ENCODE peak calls at places on chromosomes 7 and 10, in nine cellular contexts. One of them, this sample, is unnamed.

GRCh38 chr7:3867847-3868246 is 566.8 kb downstream of the SDK1 start:
- DNase-seq in keratinocyte: no peak
- DNase-seq in pancreas: no peak
- DNase-seq in activated naive CD8-positive, alpha-beta T cell treated with anti-CD3 and anti-CD28 coated beads, Interleukin-2, amount 50 U/mL, for 24 hours: no peak
- DNase-seq in progenitor cell of endocrine pancreas: no peak
- DNase-seq in ELF-1: no peak
- DNase-seq in MM.1S: no peak
- DNase-seq in A549: no peak
- DNase-seq in GM12865: no peak
- DNase-seq in this sample: no peak

GRCh38 chr7:129098409-129099084 is 43.6 kb upstream of the TNPO3 start:
- DNase-seq in keratinocyte: no peak
- DNase-seq in A549: no peak
- DNase-seq in progenitor cell of endocrine pancreas: no peak
- DNase-seq in activated naive CD8-positive, alpha-beta T cell treated with anti-CD3 and anti-CD28 coated beads, Interleukin-2, amount 50 U/mL, for 24 hours: no peak
- DNase-seq in pancreas: no peak
- DNase-seq in ELF-1: no peak
- DNase-seq in GM12865: no peak
- DNase-seq in MM.1S: peak; percentile 5
- DNase-seq in this sample: no peak

GRCh38 chr10:52665821-52666220 is 106.8 kb downstream of the MBL2 start:
- DNase-seq in GM12865: no peak
- DNase-seq in MM.1S: no peak
- DNase-seq in A549: no peak
- DNase-seq in ELF-1: no peak
- DNase-seq in activated naive CD8-positive, alpha-beta T cell treated with anti-CD3 and anti-CD28 coated beads, Interleukin-2, amount 50 U/mL, for 24 hours: no peak
- DNase-seq in keratinocyte: no peak
- DNase-seq in pancreas: no peak
- DNase-seq in progenitor cell of endocrine pancreas: no peak
- DNase-seq in this sample: no peak

GRCh38 chr7:132939495-132939894 is 142.4 kb downstream of the CHCHD3 start:
- DNase-seq in ELF-1: no peak
- DNase-seq in A549: no peak
- DNase-seq in MM.1S: no peak
- DNase-seq in keratinocyte: no peak
- DNase-seq in GM12865: no peak
- DNase-seq in pancreas: no peak
- DNase-seq in progenitor cell of endocrine pancreas: no peak
- DNase-seq in activated naive CD8-positive, alpha-beta T cell treated with anti-CD3 and anti-CD28 coated beads, Interleukin-2, amount 50 U/mL, for 24 hours: no peak
- DNase-seq in this sample: no peak

GRCh38 chr7:34087892-34088891 is 182.9 kb downstream of the BMPER start:
- DNase-seq in activated naive CD8-positive, alpha-beta T cell treated with anti-CD3 and anti-CD28 coated beads, Interleukin-2, amount 50 U/mL, for 24 hours: peak; percentile 2
- DNase-seq in A549: peak; percentile 62
- DNase-seq in keratinocyte: no peak
- DNase-seq in MM.1S: peak; percentile 21
- DNase-seq in GM12865: peak; percentile 5
- DNase-seq in progenitor cell of endocrine pancreas: peak; percentile 14
- DNase-seq in ELF-1: peak; percentile 73
- DNase-seq in pancreas: no peak
- DNase-seq in this sample: no peak

GRCh38 chr7:110522061-110522750 is 568.7 kb upstream of the LRRN3 start:
- DNase-seq in activated naive CD8-positive, alpha-beta T cell treated with anti-CD3 and anti-CD28 coated beads, Interleukin-2, amount 50 U/mL, for 24 hours: no peak
- DNase-seq in keratinocyte: no peak
- DNase-seq in progenitor cell of endocrine pancreas: no peak
- DNase-seq in A549: peak; percentile 73
- DNase-seq in ELF-1: no peak
- DNase-seq in pancreas: no peak
- DNase-seq in MM.1S: no peak
- DNase-seq in GM12865: no peak
- DNase-seq in this sample: peak; percentile 37

GRCh38 chr7:111180273-111180814 is 89.4 kb downstream of the LRRN3 start:
- DNase-seq in activated naive CD8-positive, alpha-beta T cell treated with anti-CD3 and anti-CD28 coated beads, Interleukin-2, amount 50 U/mL, for 24 hours: no peak
- DNase-seq in MM.1S: no peak
- DNase-seq in keratinocyte: no peak
- DNase-seq in A549: no peak
- DNase-seq in pancreas: no peak
- DNase-seq in GM12865: no peak
- DNase-seq in progenitor cell of endocrine pancreas: no peak
- DNase-seq in ELF-1: no peak
- DNase-seq in this sample: no peak

GRCh38 chr10:102744374-102745051 is 765 bp downstream of the WBP1L start:
- DNase-seq in MM.1S: peak; percentile 29
- DNase-seq in pancreas: no peak
- DNase-seq in GM12865: peak; percentile 51
- DNase-seq in A549: no peak
- DNase-seq in keratinocyte: no peak
- DNase-seq in progenitor cell of endocrine pancreas: no peak
- DNase-seq in ELF-1: peak; percentile 18
- DNase-seq in activated naive CD8-positive, alpha-beta T cell treated with anti-CD3 and anti-CD28 coated beads, Interleukin-2, amount 50 U/mL, for 24 hours: no peak
- DNase-seq in this sample: peak; percentile 28

GRCh38 chr10:12180221-12180974 is 15.3 kb downstream of the NUDT5 start:
- DNase-seq in activated naive CD8-positive, alpha-beta T cell treated with anti-CD3 and anti-CD28 coated beads, Interleukin-2, amount 50 U/mL, for 24 hours: no peak
- DNase-seq in GM12865: no peak
- DNase-seq in progenitor cell of endocrine pancreas: no peak
- DNase-seq in MM.1S: no peak
- DNase-seq in pancreas: no peak
- DNase-seq in ELF-1: peak; percentile 89
- DNase-seq in A549: no peak
- DNase-seq in keratinocyte: no peak
- DNase-seq in this sample: peak; percentile 66

GRCh38 chr7:23811540-23811939 is 101.5 kb downstream of the STK31 start:
- DNase-seq in ELF-1: no peak
- DNase-seq in MM.1S: peak; percentile 9
- DNase-seq in A549: peak; percentile 17
- DNase-seq in pancreas: no peak
- DNase-seq in keratinocyte: no peak
- DNase-seq in progenitor cell of endocrine pancreas: no peak
- DNase-seq in GM12865: no peak
- DNase-seq in activated naive CD8-positive, alpha-beta T cell treated with anti-CD3 and anti-CD28 coated beads, Interleukin-2, amount 50 U/mL, for 24 hours: no peak
- DNase-seq in this sample: no peak